ENCODE peak calls at places on chromosomes 3 and 15, in ten cellular contexts. One of them, this sample, is unnamed.

GRCh38 chr3:115512565-115513410 is 110.5 kb upstream of the GAP43 start:
- DNase-seq in colonic mucosa: no peak
- DNase-seq in GM20000: peak
- DNase-seq in GM10248: no peak
- DNase-seq in bronchial epithelial cell: peak
- DNase-seq in right atrium auricular region: no peak
- DNase-seq in fibroblast of the aortic adventitia: peak
- DNase-seq in sigmoid colon: no peak
- DNase-seq in progenitor cell of endocrine pancreas: peak
- DNase-seq in IMR-90: peak
- DNase-seq in this sample: no peak

GRCh38 chr3:119831022-119831421 is 49.1 kb downstream of the NR1I2 start:
- DNase-seq in fibroblast of the aortic adventitia: no peak
- DNase-seq in sigmoid colon: no peak
- DNase-seq in GM10248: no peak
- DNase-seq in progenitor cell of endocrine pancreas: no peak
- DNase-seq in IMR-90: no peak
- DNase-seq in colonic mucosa: no peak
- DNase-seq in bronchial epithelial cell: no peak
- DNase-seq in right atrium auricular region: no peak
- DNase-seq in GM20000: no peak
- DNase-seq in this sample: no peak

GRCh38 chr3:105555206-105555605 is 188.5 kb downstream of the ALCAM start:
- DNase-seq in GM20000: no peak
- DNase-seq in fibroblast of the aortic adventitia: peak
- DNase-seq in bronchial epithelial cell: no peak
- DNase-seq in progenitor cell of endocrine pancreas: no peak
- DNase-seq in sigmoid colon: no peak
- DNase-seq in GM10248: no peak
- DNase-seq in colonic mucosa: no peak
- DNase-seq in IMR-90: peak
- DNase-seq in right atrium auricular region: no peak
- DNase-seq in this sample: no peak

GRCh38 chr15:51218249-51218648 is 120.1 kb downstream of the CYP19A1 start:
- DNase-seq in GM20000: no peak
- DNase-seq in bronchial epithelial cell: no peak
- DNase-seq in IMR-90: no peak
- DNase-seq in progenitor cell of endocrine pancreas: no peak
- DNase-seq in GM10248: no peak
- DNase-seq in sigmoid colon: no peak
- DNase-seq in colonic mucosa: no peak
- DNase-seq in right atrium auricular region: no peak
- DNase-seq in fibroblast of the aortic adventitia: peak
- DNase-seq in this sample: no peak

GRCh38 chr3:84724877-84725276 is 233.9 kb upstream of the CADM2 start:
- DNase-seq in IMR-90: no peak
- DNase-seq in fibroblast of the aortic adventitia: no peak
- DNase-seq in sigmoid colon: no peak
- DNase-seq in colonic mucosa: no peak
- DNase-seq in right atrium auricular region: no peak
- DNase-seq in bronchial epithelial cell: peak
- DNase-seq in GM20000: no peak
- DNase-seq in progenitor cell of endocrine pancreas: no peak
- DNase-seq in GM10248: no peak
- DNase-seq in this sample: no peak

GRCh38 chr3:159929181-159929893 is 59.3 kb upstream of the IL12A start:
- DNase-seq in bronchial epithelial cell: peak
- DNase-seq in right atrium auricular region: no peak
- DNase-seq in fibroblast of the aortic adventitia: peak
- DNase-seq in progenitor cell of endocrine pancreas: no peak
- DNase-seq in GM10248: peak
- DNase-seq in IMR-90: peak
- DNase-seq in GM20000: peak
- DNase-seq in sigmoid colon: no peak
- DNase-seq in colonic mucosa: peak
- DNase-seq in this sample: no peak

GRCh38 chr3:168436327-168436726 is 340.6 kb upstream of the GOLIM4 start:
- DNase-seq in IMR-90: no peak
- DNase-seq in right atrium auricular region: no peak
- DNase-seq in fibroblast of the aortic adventitia: no peak
- DNase-seq in GM20000: no peak
- DNase-seq in colonic mucosa: no peak
- DNase-seq in GM10248: no peak
- DNase-seq in progenitor cell of endocrine pancreas: no peak
- DNase-seq in bronchial epithelial cell: no peak
- DNase-seq in sigmoid colon: no peak
- DNase-seq in this sample: no peak

GRCh38 chr3:136239094-136239493 is 11.0 kb upstream of the PCCB start:
- DNase-seq in GM10248: no peak
- DNase-seq in IMR-90: no peak
- DNase-seq in fibroblast of the aortic adventitia: no peak
- DNase-seq in bronchial epithelial cell: no peak
- DNase-seq in progenitor cell of endocrine pancreas: no peak
- DNase-seq in sigmoid colon: no peak
- DNase-seq in GM20000: no peak
- DNase-seq in colonic mucosa: no peak
- DNase-seq in right atrium auricular region: no peak
- DNase-seq in this sample: no peak

GRCh38 chr3:29099296-29099695 is 181.6 kb upstream of the RBMS3 start:
- DNase-seq in bronchial epithelial cell: no peak
- DNase-seq in GM20000: no peak
- DNase-seq in right atrium auricular region: no peak
- DNase-seq in IMR-90: peak
- DNase-seq in GM10248: no peak
- DNase-seq in sigmoid colon: peak
- DNase-seq in progenitor cell of endocrine pancreas: no peak
- DNase-seq in fibroblast of the aortic adventitia: peak
- DNase-seq in colonic mucosa: no peak
- DNase-seq in this sample: no peak

GRCh38 chr3:183295211-183295610 is 42.2 kb downstream of the B3GNT5 start:
- DNase-seq in progenitor cell of endocrine pancreas: no peak
- DNase-seq in IMR-90: peak
- DNase-seq in right atrium auricular region: no peak
- DNase-seq in GM10248: no peak
- DNase-seq in GM20000: no peak
- DNase-seq in sigmoid colon: peak
- DNase-seq in colonic mucosa: no peak
- DNase-seq in fibroblast of the aortic adventitia: peak
- DNase-seq in bronchial epithelial cell: peak
- DNase-seq in this sample: no peak

GRCh38 chr15:87748483-87748882 is 508.1 kb downstream of the NTRK3 start:
- DNase-seq in right atrium auricular region: no peak
- DNase-seq in fibroblast of the aortic adventitia: no peak
- DNase-seq in colonic mucosa: no peak
- DNase-seq in bronchial epithelial cell: no peak
- DNase-seq in GM10248: no peak
- DNase-seq in GM20000: no peak
- DNase-seq in sigmoid colon: no peak
- DNase-seq in progenitor cell of endocrine pancreas: no peak
- DNase-seq in IMR-90: no peak
- DNase-seq in this sample: no peak

GRCh38 chr15:31398677-31399260 is 72.1 kb downstream of the KLF13 start:
- DNase-seq in fibroblast of the aortic adventitia: no peak
- DNase-seq in right atrium auricular region: no peak
- DNase-seq in IMR-90: no peak
- DNase-seq in GM20000: peak
- DNase-seq in GM10248: no peak
- DNase-seq in progenitor cell of endocrine pancreas: no peak
- DNase-seq in bronchial epithelial cell: no peak
- DNase-seq in colonic mucosa: peak
- DNase-seq in sigmoid colon: peak
- DNase-seq in this sample: no peak

GRCh38 chr3:192887047-192887446 is 30.6 kb downstream of the MB21D2 start:
- DNase-seq in right atrium auricular region: peak
- DNase-seq in sigmoid colon: no peak
- DNase-seq in IMR-90: peak
- DNase-seq in GM20000: no peak
- DNase-seq in bronchial epithelial cell: peak
- DNase-seq in progenitor cell of endocrine pancreas: no peak
- DNase-seq in colonic mucosa: no peak
- DNase-seq in fibroblast of the aortic adventitia: peak
- DNase-seq in GM10248: no peak
- DNase-seq in this sample: no peak

GRCh38 chr3:129587559-129588210 is 18.8 kb downstream of the PLXND1 start:
- DNase-seq in colonic mucosa: no peak
- DNase-seq in progenitor cell of endocrine pancreas: no peak
- DNase-seq in fibroblast of the aortic adventitia: peak
- DNase-seq in IMR-90: no peak
- DNase-seq in right atrium auricular region: no peak
- DNase-seq in bronchial epithelial cell: no peak
- DNase-seq in sigmoid colon: no peak
- DNase-seq in GM10248: no peak
- DNase-seq in GM20000: no peak
- DNase-seq in this sample: no peak

GRCh38 chr15:41695750-41696436 is 35.7 kb downstream of the MGA start:
- DNase-seq in GM10248: peak
- DNase-seq in right atrium auricular region: no peak
- DNase-seq in IMR-90: peak
- DNase-seq in progenitor cell of endocrine pancreas: no peak
- DNase-seq in colonic mucosa: no peak
- DNase-seq in GM20000: peak
- DNase-seq in bronchial epithelial cell: peak
- DNase-seq in fibroblast of the aortic adventitia: peak
- DNase-seq in sigmoid colon: no peak
- DNase-seq in this sample: no peak
- TF ChIP-seq CTCF in GM10248: peak
- TF ChIP-seq CTCF in right atrium auricular region: no peak
- TF ChIP-seq CTCF in IMR-90: peak
- TF ChIP-seq CTCF in progenitor cell of endocrine pancreas: no peak
- TF ChIP-seq CTCF in colonic mucosa: no peak
- TF ChIP-seq CTCF in GM20000: peak
- TF ChIP-seq CTCF in bronchial epithelial cell: no peak
- TF ChIP-seq CTCF in fibroblast of the aortic adventitia: no peak
- TF ChIP-seq CTCF in sigmoid colon: no peak
- TF ChIP-seq CTCF in this sample: peak

GRCh38 chr3:170734043-170734736 is 135.8 kb downstream of the RPL22L1 start:
- DNase-seq in fibroblast of the aortic adventitia: no peak
- DNase-seq in progenitor cell of endocrine pancreas: no peak
- DNase-seq in right atrium auricular region: no peak
- DNase-seq in GM10248: no peak
- DNase-seq in GM20000: no peak
- DNase-seq in sigmoid colon: no peak
- DNase-seq in IMR-90: no peak
- DNase-seq in bronchial epithelial cell: no peak
- DNase-seq in colonic mucosa: no peak
- DNase-seq in this sample: no peak
- TF ChIP-seq CTCF in fibroblast of the aortic adventitia: no peak
- TF ChIP-seq CTCF in progenitor cell of endocrine pancreas: no peak
- TF ChIP-seq CTCF in right atrium auricular region: no peak
- TF ChIP-seq CTCF in GM10248: no peak
- TF ChIP-seq CTCF in GM20000: no peak
- TF ChIP-seq CTCF in sigmoid colon: no peak
- TF ChIP-seq CTCF in IMR-90: no peak
- TF ChIP-seq CTCF in bronchial epithelial cell: no peak
- TF ChIP-seq CTCF in colonic mucosa: no peak
- TF ChIP-seq CTCF in this sample: no peak

DNA sequence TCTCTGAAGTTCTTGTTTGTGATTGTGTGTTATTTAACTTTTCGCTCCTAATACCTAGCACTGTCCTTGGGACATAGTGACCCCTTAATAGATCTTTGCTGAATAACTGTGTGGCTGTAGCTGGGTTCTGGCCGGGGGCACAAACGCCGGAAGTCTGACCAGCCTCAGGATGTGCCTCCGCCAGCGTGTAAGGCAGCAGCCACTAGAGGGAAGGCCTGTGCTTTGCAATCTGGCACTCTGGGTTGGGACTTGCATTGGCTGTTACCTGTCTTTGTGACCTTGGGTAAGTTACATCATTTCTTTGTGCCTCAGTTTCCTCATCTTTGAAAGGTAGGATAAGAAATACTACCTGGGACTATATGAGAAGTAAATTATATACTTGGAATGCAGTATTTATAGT is 158.7 kb downstream of the GHSR start:
- DNase-seq in right atrium auricular region: peak
- DNase-seq in IMR-90: no peak
- DNase-seq in GM20000: peak
- DNase-seq in progenitor cell of endocrine pancreas: no peak
- DNase-seq in sigmoid colon: peak
- DNase-seq in fibroblast of the aortic adventitia: no peak
- DNase-seq in bronchial epithelial cell: no peak
- DNase-seq in GM10248: peak
- DNase-seq in colonic mucosa: no peak
- DNase-seq in this sample: no peak
- TF ChIP-seq CTCF in right atrium auricular region: peak
- TF ChIP-seq CTCF in IMR-90: no peak
- TF ChIP-seq CTCF in GM20000: peak
- TF ChIP-seq CTCF in progenitor cell of endocrine pancreas: peak
- TF ChIP-seq CTCF in sigmoid colon: peak
- TF ChIP-seq CTCF in fibroblast of the aortic adventitia: peak
- TF ChIP-seq CTCF in bronchial epithelial cell: peak
- TF ChIP-seq CTCF in GM10248: peak
- TF ChIP-seq CTCF in colonic mucosa: peak
- TF ChIP-seq CTCF in this sample: peak

DNA sequence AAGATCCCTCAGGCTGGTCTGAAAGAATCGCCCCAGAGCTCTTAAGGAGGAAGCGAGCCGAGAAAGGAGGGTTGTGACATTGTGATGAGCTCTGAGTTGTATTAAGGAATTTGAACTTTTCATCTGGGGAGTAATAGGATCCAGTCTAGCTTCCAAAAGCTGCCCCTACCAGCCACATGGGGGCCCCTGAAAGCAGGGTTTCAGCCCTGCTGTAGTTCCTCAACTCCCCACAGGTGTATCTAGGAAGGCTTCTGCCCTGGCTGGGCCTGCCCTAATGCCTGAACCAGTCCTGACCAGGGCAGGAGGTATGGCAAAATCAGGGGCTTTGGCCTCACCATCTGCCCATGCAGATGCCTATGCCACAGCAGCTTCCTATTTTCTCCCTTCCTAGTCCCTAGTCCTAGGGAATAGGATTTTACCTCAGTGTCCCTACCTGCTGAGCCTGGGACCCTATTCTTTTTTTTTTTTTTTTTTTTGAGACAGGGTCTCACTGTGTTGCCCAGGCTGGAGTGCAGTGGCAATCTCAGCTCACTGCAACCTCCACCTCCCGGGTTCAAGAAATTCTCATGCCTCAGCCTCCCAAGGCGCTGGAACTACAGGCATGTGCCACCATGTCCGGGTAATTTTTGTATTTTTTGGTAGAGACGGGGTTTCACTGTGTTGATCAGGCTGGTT is 5.0 kb upstream of the AP3S2 start:
- DNase-seq in progenitor cell of endocrine pancreas: peak
- DNase-seq in sigmoid colon: no peak
- DNase-seq in bronchial epithelial cell: peak
- DNase-seq in GM10248: peak
- DNase-seq in colonic mucosa: no peak
- DNase-seq in GM20000: peak
- DNase-seq in fibroblast of the aortic adventitia: peak
- DNase-seq in right atrium auricular region: no peak
- DNase-seq in IMR-90: peak
- DNase-seq in this sample: no peak
- TF ChIP-seq CTCF in progenitor cell of endocrine pancreas: peak
- TF ChIP-seq CTCF in sigmoid colon: peak
- TF ChIP-seq CTCF in bronchial epithelial cell: peak
- TF ChIP-seq CTCF in GM10248: peak
- TF ChIP-seq CTCF in colonic mucosa: peak
- TF ChIP-seq CTCF in GM20000: peak
- TF ChIP-seq CTCF in fibroblast of the aortic adventitia: peak
- TF ChIP-seq CTCF in right atrium auricular region: peak
- TF ChIP-seq CTCF in IMR-90: peak
- TF ChIP-seq CTCF in this sample: peak